ENCODE peak calls at places on chromosome 15, in nine cellular contexts. One of them, this sample, is unnamed.
A peak's percentile ranks its signal among the peaks of the same experiment; 100 is the strongest.

GRCh38 chr15:38624248-38625214 is 59.9 kb upstream of the RASGRP1 start:
- DNase-seq in endodermal cell: no peak
- DNase-seq in left ventricle myocardium inferior: no peak
- DNase-seq in spleen: no peak
- DNase-seq in upper lobe of left lung: no peak
- DNase-seq in psoas muscle: no peak
- DNase-seq in cardiac muscle cell: no peak
- DNase-seq in heart left ventricle: no peak
- DNase-seq in adipocyte: peak; percentile 0
- DNase-seq in this sample: no peak

GRCh38 chr15:66703540-66703941 is 1.5 kb downstream of the SMAD6 start:
- DNase-seq in upper lobe of left lung: no peak
- DNase-seq in adipocyte: peak; percentile 64
- DNase-seq in psoas muscle: peak; percentile 39
- DNase-seq in left ventricle myocardium inferior: peak; percentile 50
- DNase-seq in heart left ventricle: peak; percentile 61
- DNase-seq in cardiac muscle cell: no peak
- DNase-seq in endodermal cell: no peak
- DNase-seq in spleen: peak; percentile 87
- DNase-seq in this sample: peak; percentile 74

GRCh38 chr15:78450285-78450858 is 12.4 kb downstream of the IREB2 start:
- DNase-seq in endodermal cell: no peak
- DNase-seq in spleen: no peak
- DNase-seq in adipocyte: no peak
- DNase-seq in heart left ventricle: no peak
- DNase-seq in psoas muscle: no peak
- DNase-seq in cardiac muscle cell: no peak
- DNase-seq in upper lobe of left lung: no peak
- DNase-seq in left ventricle myocardium inferior: no peak
- DNase-seq in this sample: no peak

GRCh38 chr15:51758645-51759044 is 7.2 kb downstream of the TMOD2 start:
- DNase-seq in heart left ventricle: peak; percentile 75
- DNase-seq in psoas muscle: peak; percentile 37
- DNase-seq in left ventricle myocardium inferior: peak; percentile 71
- DNase-seq in spleen: no peak
- DNase-seq in adipocyte: peak; percentile 65
- DNase-seq in cardiac muscle cell: no peak
- DNase-seq in upper lobe of left lung: no peak
- DNase-seq in endodermal cell: no peak
- DNase-seq in this sample: no peak

GRCh38 chr15:82047493-82048446 is 2.0 kb upstream of the MEX3B start:
- DNase-seq in adipocyte: no peak
- DNase-seq in psoas muscle: no peak
- DNase-seq in left ventricle myocardium inferior: no peak
- DNase-seq in spleen: no peak
- DNase-seq in cardiac muscle cell: peak; percentile 53
- DNase-seq in heart left ventricle: no peak
- DNase-seq in upper lobe of left lung: no peak
- DNase-seq in endodermal cell: no peak
- DNase-seq in this sample: no peak

GRCh38 chr15:66942649-66943390 is 122.6 kb upstream of the SMAD3 start:
- DNase-seq in spleen: no peak
- DNase-seq in cardiac muscle cell: no peak
- DNase-seq in adipocyte: no peak
- DNase-seq in left ventricle myocardium inferior: no peak
- DNase-seq in upper lobe of left lung: no peak
- DNase-seq in psoas muscle: no peak
- DNase-seq in endodermal cell: no peak
- DNase-seq in heart left ventricle: no peak
- DNase-seq in this sample: no peak

GRCh38 chr15:59174161-59174845 is 32.3 kb upstream of the LDHAL6B start:
- DNase-seq in psoas muscle: no peak
- DNase-seq in spleen: no peak
- DNase-seq in heart left ventricle: no peak
- DNase-seq in adipocyte: no peak
- DNase-seq in upper lobe of left lung: no peak
- DNase-seq in cardiac muscle cell: no peak
- DNase-seq in endodermal cell: no peak
- DNase-seq in left ventricle myocardium inferior: no peak
- DNase-seq in this sample: no peak

GRCh38 chr15:98599911-98600685 is 48.2 kb upstream of the IGF1R start:
- DNase-seq in adipocyte: peak; percentile 46
- DNase-seq in heart left ventricle: no peak
- DNase-seq in spleen: peak; percentile 81
- DNase-seq in upper lobe of left lung: no peak
- DNase-seq in psoas muscle: no peak
- DNase-seq in left ventricle myocardium inferior: no peak
- DNase-seq in endodermal cell: peak; percentile 74
- DNase-seq in cardiac muscle cell: no peak
- DNase-seq in this sample: no peak

GRCh38 chr15:74272812-74273211 is 36.7 kb downstream of the CCDC33 start:
- DNase-seq in endodermal cell: no peak
- DNase-seq in heart left ventricle: no peak
- DNase-seq in spleen: no peak
- DNase-seq in adipocyte: no peak
- DNase-seq in psoas muscle: no peak
- DNase-seq in cardiac muscle cell: no peak
- DNase-seq in left ventricle myocardium inferior: no peak
- DNase-seq in upper lobe of left lung: no peak
- DNase-seq in this sample: no peak

GRCh38 chr15:67700023-67700422 is 125.3 kb upstream of the SKOR1 start:
- DNase-seq in heart left ventricle: no peak
- DNase-seq in spleen: no peak
- DNase-seq in cardiac muscle cell: no peak
- DNase-seq in endodermal cell: no peak
- DNase-seq in psoas muscle: no peak
- DNase-seq in upper lobe of left lung: no peak
- DNase-seq in left ventricle myocardium inferior: no peak
- DNase-seq in adipocyte: no peak
- DNase-seq in this sample: no peak

GRCh38 chr15:78604420-78604819 is 16.4 kb downstream of the CHRNA3 start:
- DNase-seq in heart left ventricle: no peak
- DNase-seq in psoas muscle: no peak
- DNase-seq in spleen: no peak
- DNase-seq in cardiac muscle cell: no peak
- DNase-seq in left ventricle myocardium inferior: no peak
- DNase-seq in endodermal cell: no peak
- DNase-seq in upper lobe of left lung: no peak
- DNase-seq in adipocyte: no peak
- DNase-seq in this sample: no peak

GRCh38 chr15:83015361-83015760 is 3.9 kb upstream of the C15orf40 start:
- DNase-seq in psoas muscle: no peak
- DNase-seq in spleen: no peak
- DNase-seq in endodermal cell: no peak
- DNase-seq in upper lobe of left lung: no peak
- DNase-seq in left ventricle myocardium inferior: no peak
- DNase-seq in adipocyte: no peak
- DNase-seq in heart left ventricle: no peak
- DNase-seq in cardiac muscle cell: no peak
- DNase-seq in this sample: no peak

GRCh38 chr15:42720071-42720470 is 16.9 kb downstream of the CDAN1 start:
- DNase-seq in heart left ventricle: no peak
- DNase-seq in left ventricle myocardium inferior: no peak
- DNase-seq in psoas muscle: no peak
- DNase-seq in cardiac muscle cell: no peak
- DNase-seq in endodermal cell: no peak
- DNase-seq in spleen: no peak
- DNase-seq in upper lobe of left lung: no peak
- DNase-seq in adipocyte: no peak
- DNase-seq in this sample: no peak

GRCh38 chr15:67108122-67108871 is 42.9 kb downstream of the SMAD3 start:
- DNase-seq in upper lobe of left lung: no peak
- DNase-seq in heart left ventricle: peak; percentile 15
- DNase-seq in endodermal cell: no peak
- DNase-seq in adipocyte: no peak
- DNase-seq in psoas muscle: no peak
- DNase-seq in left ventricle myocardium inferior: no peak
- DNase-seq in spleen: peak; percentile 22
- DNase-seq in cardiac muscle cell: no peak
- DNase-seq in this sample: peak; percentile 19

GRCh38 chr15:59313703-59314332 is 58.9 kb downstream of the MYO1E start:
- DNase-seq in spleen: no peak
- DNase-seq in left ventricle myocardium inferior: peak; percentile 64
- DNase-seq in cardiac muscle cell: no peak
- DNase-seq in endodermal cell: peak; percentile 29
- DNase-seq in adipocyte: peak; percentile 59
- DNase-seq in upper lobe of left lung: no peak
- DNase-seq in psoas muscle: peak; percentile 73
- DNase-seq in heart left ventricle: peak; percentile 82
- DNase-seq in this sample: peak; percentile 94

GRCh38 chr15:68218847-68219798 is 10.4 kb downstream of the CLN6 start:
- DNase-seq in cardiac muscle cell: no peak
- DNase-seq in upper lobe of left lung: no peak
- DNase-seq in endodermal cell: peak; percentile 10
- DNase-seq in psoas muscle: no peak
- DNase-seq in heart left ventricle: peak; percentile 5
- DNase-seq in adipocyte: no peak
- DNase-seq in left ventricle myocardium inferior: no peak
- DNase-seq in spleen: no peak
- DNase-seq in this sample: no peak

GRCh38 chr15:98441599-98441998 is 206.7 kb upstream of the IGF1R start:
- DNase-seq in spleen: no peak
- DNase-seq in cardiac muscle cell: no peak
- DNase-seq in adipocyte: no peak
- DNase-seq in psoas muscle: no peak
- DNase-seq in endodermal cell: no peak
- DNase-seq in upper lobe of left lung: no peak
- DNase-seq in heart left ventricle: no peak
- DNase-seq in left ventricle myocardium inferior: no peak
- DNase-seq in this sample: no peak

GRCh38 chr15:54462511-54462913 is 484.3 kb downstream of the UNC13C start:
- DNase-seq in endodermal cell: no peak
- DNase-seq in upper lobe of left lung: peak; percentile 77
- DNase-seq in adipocyte: no peak
- DNase-seq in left ventricle myocardium inferior: no peak
- DNase-seq in heart left ventricle: no peak
- DNase-seq in spleen: peak; percentile 66
- DNase-seq in cardiac muscle cell: no peak
- DNase-seq in psoas muscle: no peak
- DNase-seq in this sample: no peak

GRCh38 chr15:52281085-52282035 is 14.2 kb downstream of the MYO5C start:
- DNase-seq in spleen: no peak
- DNase-seq in endodermal cell: peak; percentile 22
- DNase-seq in cardiac muscle cell: peak; percentile 41
- DNase-seq in left ventricle myocardium inferior: peak; percentile 62
- DNase-seq in psoas muscle: no peak
- DNase-seq in heart left ventricle: no peak
- DNase-seq in adipocyte: no peak
- DNase-seq in upper lobe of left lung: no peak
- DNase-seq in this sample: no peak

DNA sequence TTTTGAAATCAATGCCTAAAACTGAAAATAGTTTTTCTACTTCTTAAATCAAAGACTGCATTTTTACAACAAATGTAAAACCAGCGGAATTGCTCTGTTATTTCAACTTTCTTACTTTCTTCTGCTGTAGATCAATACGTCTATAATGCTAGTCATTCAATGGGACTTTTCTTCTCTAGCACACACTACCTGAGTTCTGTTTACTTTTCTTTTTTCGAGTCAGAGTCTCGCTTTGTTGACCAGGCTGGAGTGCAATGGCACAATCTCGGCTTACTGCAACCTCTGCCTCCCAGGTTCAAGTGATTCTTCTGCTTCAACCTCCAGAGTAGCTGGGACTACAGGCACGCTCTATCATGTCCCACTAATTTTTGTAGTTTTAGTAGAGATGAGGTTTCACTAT is 40.7 kb upstream of the KIF23 start:
- DNase-seq in spleen: no peak
- DNase-seq in psoas muscle: no peak
- DNase-seq in left ventricle myocardium inferior: no peak
- DNase-seq in cardiac muscle cell: no peak
- DNase-seq in upper lobe of left lung: no peak
- DNase-seq in endodermal cell: no peak
- DNase-seq in heart left ventricle: no peak
- DNase-seq in adipocyte: no peak
- DNase-seq in this sample: no peak
- H3K4me3 ChIP-seq in spleen: no peak overlapping the region
- H3K4me3 ChIP-seq in psoas muscle: no peak overlapping the region
- H3K4me3 ChIP-seq in left ventricle myocardium inferior: no peak overlapping the region
- H3K4me3 ChIP-seq in cardiac muscle cell: no peak overlapping the region
- H3K4me3 ChIP-seq in upper lobe of left lung: no peak overlapping the region
- H3K4me3 ChIP-seq in endodermal cell: no peak overlapping the region
- H3K4me3 ChIP-seq in heart left ventricle: no peak overlapping the region
- H3K4me3 ChIP-seq in adipocyte: no peak overlapping the region
- H3K4me3 ChIP-seq in this sample: no peak overlapping the region

GRCh38 chr15:100829457-100829856 is 50.2 kb upstream of the ALDH1A3 start:
- DNase-seq in psoas muscle: no peak
- DNase-seq in left ventricle myocardium inferior: no peak
- DNase-seq in upper lobe of left lung: no peak
- DNase-seq in adipocyte: no peak
- DNase-seq in endodermal cell: no peak
- DNase-seq in spleen: no peak
- DNase-seq in heart left ventricle: no peak
- DNase-seq in cardiac muscle cell: no peak
- DNase-seq in this sample: no peak
- H3K4me1 ChIP-seq in psoas muscle: no peaks in the 10 kb centered on the region
- H3K4me1 ChIP-seq in left ventricle myocardium inferior: no peaks in the 10 kb centered on the region
- H3K4me1 ChIP-seq in upper lobe of left lung: no peaks in the 10 kb centered on the region
- H3K4me1 ChIP-seq in adipocyte: peaks cover 11% of the 10 kb centered on the region
- H3K4me1 ChIP-seq in endodermal cell: no peaks in the 10 kb centered on the region
- H3K4me1 ChIP-seq in spleen: no peaks in the 10 kb centered on the region
- H3K4me1 ChIP-seq in heart left ventricle: no peaks in the 10 kb centered on the region
- H3K4me1 ChIP-seq in cardiac muscle cell: no peaks in the 10 kb centered on the region
- H3K4me1 ChIP-seq in this sample: no peaks in the 10 kb centered on the region

GRCh38 chr15:49301562-49301961 is 121.5 kb upstream of the FGF7 start:
- DNase-seq in adipocyte: no peak
- DNase-seq in left ventricle myocardium inferior: no peak
- DNase-seq in endodermal cell: no peak
- DNase-seq in cardiac muscle cell: no peak
- DNase-seq in heart left ventricle: no peak
- DNase-seq in spleen: no peak
- DNase-seq in psoas muscle: no peak
- DNase-seq in upper lobe of left lung: no peak
- DNase-seq in this sample: no peak
- H3K36me3 ChIP-seq in adipocyte: peaks cover 18% of the 10 kb centered on the region
- H3K36me3 ChIP-seq in left ventricle myocardium inferior: peaks cover 33% of the 10 kb centered on the region
- H3K36me3 ChIP-seq in endodermal cell: no peaks in the 10 kb centered on the region
- H3K36me3 ChIP-seq in cardiac muscle cell: no peaks in the 10 kb centered on the region
- H3K36me3 ChIP-seq in heart left ventricle: peaks cover 13% of the 10 kb centered on the region
- H3K36me3 ChIP-seq in spleen: peaks cover 47% of the 10 kb centered on the region
- H3K36me3 ChIP-seq in psoas muscle: no peaks in the 10 kb centered on the region
- H3K36me3 ChIP-seq in upper lobe of left lung: no peaks in the 10 kb centered on the region
- H3K36me3 ChIP-seq in this sample: no peaks in the 10 kb centered on the region

DNA sequence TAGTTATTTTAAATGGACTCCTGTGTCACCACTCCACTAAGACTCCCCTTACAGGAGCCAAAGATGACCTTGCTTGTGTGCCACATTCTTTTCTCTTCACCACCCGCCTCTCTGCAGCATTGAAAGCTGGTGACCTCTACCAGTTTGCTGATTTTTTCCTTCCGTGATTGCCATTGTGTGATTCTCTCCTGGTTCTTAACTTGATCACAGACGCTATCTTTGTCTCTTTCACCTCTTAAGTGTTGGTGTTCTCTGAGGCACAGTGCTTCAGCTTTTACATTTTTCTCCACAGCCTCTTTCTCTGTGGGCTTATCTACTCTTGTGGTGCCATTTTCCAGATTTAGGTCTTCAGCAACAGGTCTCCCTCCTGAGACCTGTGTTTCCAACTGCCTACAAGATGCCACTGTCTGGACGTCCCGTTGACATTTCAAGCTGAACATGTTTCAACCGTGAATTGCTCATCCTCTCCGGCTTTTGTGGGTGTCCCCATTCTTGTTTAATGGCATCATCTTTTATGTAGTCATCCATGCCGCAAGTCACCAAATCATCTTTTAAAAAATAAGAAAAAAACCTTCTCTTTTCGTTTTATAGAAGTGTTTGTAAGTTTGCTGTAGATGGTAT is 26.5 kb downstream of the IQGAP1 start:
- DNase-seq in spleen: no peak
- DNase-seq in heart left ventricle: no peak
- DNase-seq in endodermal cell: no peak
- DNase-seq in cardiac muscle cell: no peak
- DNase-seq in upper lobe of left lung: no peak
- DNase-seq in psoas muscle: no peak
- DNase-seq in left ventricle myocardium inferior: no peak
- DNase-seq in adipocyte: peak; percentile 87
- DNase-seq in this sample: no peak
- H3K4me3 ChIP-seq in spleen: no peak overlapping the region
- H3K4me3 ChIP-seq in heart left ventricle: no peak overlapping the region
- H3K4me3 ChIP-seq in endodermal cell: peak overlapping the region; percentile 26
- H3K4me3 ChIP-seq in cardiac muscle cell: no peak overlapping the region
- H3K4me3 ChIP-seq in upper lobe of left lung: no peak overlapping the region
- H3K4me3 ChIP-seq in psoas muscle: no peak overlapping the region
- H3K4me3 ChIP-seq in left ventricle myocardium inferior: no peak overlapping the region
- H3K4me3 ChIP-seq in adipocyte: peak overlapping the region; percentile 48
- H3K4me3 ChIP-seq in this sample: no peak overlapping the region